ENCODE peak calls at places on chromosomes 7 and 10, in four cellular contexts. F is hepatocyte, V is WERI-Rb-1, K is mucosa of descending colon. Y is an unnamed sample.
A peak's percentile ranks its signal among the peaks of the same experiment; 100 is the strongest.

GRCh38 chr10:124646483-124647352 is 97.5 kb downstream of the FAM53B start:
- DNase-seq in V (no peak), K (peak; percentile 64), F (peak; percentile 80), Y (peak; percentile 30)

GRCh38 chr10:17684537-17684936 is 40.6 kb downstream of the STAM start:
- DNase-seq in F (no peak), K (no peak), V (no peak), Y (no peak)

GRCh38 chr7:106199813-106200364 is 84.9 kb downstream of the NAMPT start:
- DNase-seq in K (no peak), F (no peak), V (no peak), Y (no peak)

GRCh38 chr7:151963895-151964870 is 7.9 kb downstream of the GALNTL5 start:
- DNase-seq in V (no peak), K (no peak), F (no peak), Y (no peak)

GRCh38 chr10:69489506-69490090 is 38.3 kb downstream of the TSPAN15 start:
- DNase-seq in K (no peak), V (no peak), F (no peak), Y (no peak)

GRCh38 chr10:36172054-36172531 is 530.0 kb upstream of the FZD8 start:
- DNase-seq in K (no peak), F (no peak), V (no peak), Y (peak; percentile 57)

GRCh38 chr7:44068054-44068453 is 2.7 kb upstream of the PGAM2 start:
- DNase-seq in F (no peak), V (no peak), K (no peak), Y (no peak)

GRCh38 chr10:122558452-122558851 is 2.1 kb upstream of the DMBT1 start:
- DNase-seq in K (no peak), V (no peak), F (no peak), Y (no peak)

GRCh38 chr7:109552017-109552416 is 982.3 kb downstream of the DNAJB9 start:
- DNase-seq in V (no peak), K (no peak), F (no peak), Y (no peak)

GRCh38 chr10:36188054-36188453 is 546.0 kb upstream of the FZD8 start:
- DNase-seq in F (no peak), K (no peak), V (no peak), Y (no peak)

GRCh38 chr10:122149138-122149606 is 121.9 kb upstream of the BTBD16 start:
- DNase-seq in K (no peak), V (no peak), F (no peak), Y (no peak)

GRCh38 chr10:1526427-1527055 is 210.8 kb downstream of the ADARB2 start:
- DNase-seq in K (no peak), V (no peak), F (no peak), Y (no peak)

GRCh38 chr10:19847321-19847720 is 31.1 kb downstream of the PLXDC2 start:
- DNase-seq in V (no peak), K (no peak), F (peak; percentile 22), Y (no peak)

GRCh38 chr7:31493714-31494181 is 20.1 kb upstream of the ITPRID1 start:
- DNase-seq in V (no peak), K (peak; percentile 15), F (peak; percentile 72), Y (no peak)

GRCh38 chr7:96104984-96105383 is 216.9 kb downstream of the SLC25A13 start:
- DNase-seq in V (no peak), F (no peak), K (no peak), Y (no peak)
- H3K4me3 ChIP-seq in V (no peak overlapping the region), F (no peak overlapping the region), K (no peak overlapping the region), Y (no peak overlapping the region)

GRCh38 chr7:36408589-36408988 is 18.9 kb downstream of the ANLN start:
- DNase-seq in V (no peak), F (no peak), K (no peak), Y (no peak)
- H3K36me3 ChIP-seq in V (peaks cover 87% of the 10 kb centered on the region), F (no peaks in the 10 kb centered on the region), K (no peaks in the 10 kb centered on the region), Y (no peaks in the 10 kb centered on the region)

DNA sequence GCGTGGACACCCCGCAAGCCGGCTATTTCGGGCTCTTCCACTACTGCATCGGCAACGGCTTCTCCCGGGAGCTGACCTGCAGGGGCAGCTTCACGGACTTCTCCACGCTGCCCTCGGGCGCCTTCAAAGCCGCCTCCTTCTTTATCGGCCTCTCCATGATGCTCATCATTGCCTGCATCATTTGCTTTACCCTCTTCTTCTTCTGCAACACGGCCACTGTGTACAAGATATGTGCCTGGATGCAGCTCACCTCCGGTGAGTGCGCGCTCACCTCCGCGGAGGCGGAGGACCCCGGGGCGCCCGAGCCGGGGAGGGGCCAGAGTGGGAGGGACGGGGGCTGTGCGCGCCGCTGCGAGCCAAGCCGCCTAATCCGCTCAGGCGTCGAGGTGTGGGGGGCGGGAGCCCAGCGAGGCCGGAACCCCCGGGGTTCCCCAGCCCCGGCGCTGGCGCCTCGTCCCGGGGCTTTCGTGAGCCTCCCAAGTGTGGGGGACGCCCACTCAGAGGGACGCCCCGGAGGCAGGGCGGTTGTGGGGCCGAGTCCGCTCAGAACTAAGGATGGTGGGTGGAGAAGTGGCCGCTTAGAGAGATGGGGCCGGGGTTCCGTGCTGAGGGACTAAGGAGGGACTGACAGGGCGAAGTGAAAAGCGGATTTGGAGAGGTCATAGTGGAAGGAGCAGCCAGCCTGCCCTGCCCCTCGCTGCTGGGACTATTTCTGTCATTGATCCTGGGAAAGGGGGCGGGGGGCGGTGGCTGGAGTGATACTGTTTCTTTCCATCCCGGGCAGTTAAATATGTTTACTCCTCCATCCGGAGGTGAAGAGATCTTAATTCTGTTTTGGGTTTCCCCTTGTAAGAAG is 795 bp downstream of the LHFPL3 start:
- DNase-seq in K (no peak), V (peak; percentile 75), F (peak; percentile 6), Y (no peak)
- H3K4me3 ChIP-seq in K (no peak overlapping the region), V (peak overlapping the region; percentile 53), F (no peak overlapping the region), Y (no peak overlapping the region)

DNA sequence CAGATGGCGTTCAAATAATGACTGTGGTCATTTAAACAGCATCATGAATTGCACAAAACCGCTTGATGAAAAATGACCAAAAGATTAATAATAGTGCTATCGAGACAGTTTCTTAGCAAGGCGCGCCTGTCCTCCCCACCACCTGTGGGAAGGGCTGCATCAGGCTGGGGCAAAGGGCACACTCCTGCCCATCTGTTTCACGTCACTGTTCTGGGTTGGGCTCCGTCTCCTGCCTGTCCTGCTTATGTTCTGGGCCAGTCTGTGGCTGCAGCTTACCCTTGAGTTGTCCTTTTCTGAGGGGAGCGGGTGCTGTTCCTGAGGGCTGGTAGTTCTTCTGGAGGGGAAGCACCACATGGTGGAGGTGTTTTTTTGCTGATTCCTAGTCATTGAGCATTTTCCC is 13.3 kb downstream of the RBM17 start:
- DNase-seq in V (no peak), K (peak; percentile 44), F (no peak), Y (no peak)
- H3K36me3 ChIP-seq in V (peaks cover 16% of the 10 kb centered on the region), K (no peaks in the 10 kb centered on the region), F (no peaks in the 10 kb centered on the region), Y (peaks cover 8% of the 10 kb centered on the region)

Y was measured in BJ.